ENCODE peak calls at places on chromosomes 16 and 17, in seven cellular contexts. T, I, U, G, L, J and X are unnamed samples.
A peak's percentile ranks its signal among the peaks of the same experiment; 100 is the strongest.

GRCh38 chr17:15341385-15341849 is at the start of gene TEKT3:
- DNase-seq in T (peak; percentile 85), I (peak; percentile 82), U (no peak), G (peak; percentile 95), L (peak; percentile 90), J (peak; percentile 85), X (no peak)

GRCh38 chr16:50270510-50271147 is 4.3 kb downstream of the ADCY7 start:
- DNase-seq in T (no peak), I (no peak), U (no peak), G (peak; percentile 45), L (no peak), J (peak; percentile 15), X (no peak)

GRCh38 chr16:48542966-48543365 is 67.0 kb downstream of the N4BP1 start:
- DNase-seq in T (no peak), I (no peak), U (no peak), G (peak; percentile 48), L (no peak), J (no peak), X (no peak)

GRCh38 chr16:56948234-56948633 is 13.5 kb upstream of the CETP start:
- DNase-seq in T (no peak), I (no peak), U (no peak), G (peak; percentile 43), L (no peak), J (no peak), X (no peak)

GRCh38 chr17:4566785-4567184 is 6.4 kb upstream of the GGT6 start:
- DNase-seq in T (peak; percentile 56), I (peak; percentile 66), U (peak; percentile 55), G (no peak), L (no peak), J (peak; percentile 55), X (peak; percentile 63)

GRCh38 chr17:38609280-38610031 is 3.7 kb upstream of the SRCIN1 start:
- DNase-seq in T (no peak), I (no peak), U (peak; percentile 3), G (no peak), L (no peak), J (no peak), X (no peak)

GRCh38 chr17:75571197-75571884 is 16.3 kb upstream of the MYO15B start:
- DNase-seq in T (peak; percentile 51), I (peak; percentile 26), U (peak; percentile 52), G (peak; percentile 74), L (no peak), J (peak; percentile 59), X (peak; percentile 74)

GRCh38 chr17:4199818-4200402 is 56.9 kb downstream of the CYB5D2 start:
- DNase-seq in T (no peak), I (peak; percentile 58), U (peak; percentile 46), G (no peak), L (no peak), J (no peak), X (peak; percentile 62)

GRCh38 chr16:10976663-10977062 is 32.3 kb downstream of the CLEC16A start:
- DNase-seq in T (no peak), I (no peak), U (no peak), G (peak; percentile 28), L (no peak), J (no peak), X (no peak)

GRCh38 chr16:10978846-10979446 is 34.6 kb downstream of the CLEC16A start:
- DNase-seq in T (no peak), I (no peak), U (no peak), G (no peak), L (no peak), J (no peak), X (no peak)

GRCh38 chr16:10980811-10981210 is 36.4 kb downstream of the CLEC16A start:
- DNase-seq in T (no peak), I (no peak), U (no peak), G (no peak), L (no peak), J (no peak), X (no peak)

GRCh38 chr16:10979717-10980601 is 35.6 kb downstream of the CLEC16A start:
- DNase-seq in T (peak; percentile 64), I (no peak), U (no peak), G (peak; percentile 88), L (no peak), J (peak; percentile 33), X (no peak)

GRCh38 chr16:10978124-10978523 is 33.8 kb downstream of the CLEC16A start:
- DNase-seq in T (no peak), I (no peak), U (no peak), G (no peak), L (no peak), J (no peak), X (no peak)
- TF ChIP-seq CTCF in T (no peak), I (no peak), U (no peak), G (no peak), L (no peak), J (no peak), X (no peak)

DNA sequence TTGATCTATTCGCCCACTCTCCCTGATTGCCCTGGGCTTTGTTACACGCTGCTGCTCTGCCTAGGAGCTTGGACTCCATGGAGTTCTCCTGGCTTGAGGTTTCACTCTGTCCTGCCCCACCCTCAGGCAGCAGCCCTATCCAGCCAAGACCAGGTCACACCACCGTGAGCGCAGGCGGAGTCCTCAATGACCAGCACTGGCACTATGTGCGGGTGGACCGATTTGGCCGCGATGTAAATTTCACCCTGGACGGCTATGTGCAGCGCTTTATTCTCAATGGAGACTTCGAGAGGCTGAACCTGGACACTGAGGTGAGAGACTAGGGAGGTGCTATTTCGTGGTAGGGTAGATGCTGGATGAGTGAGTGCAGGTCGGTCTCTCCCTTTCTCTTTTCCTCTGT is 3.5 kb downstream of the CNTNAP1 start:
- DNase-seq in T (no peak), I (no peak), U (no peak), G (no peak), L (no peak), J (no peak), X (no peak)
- TF ChIP-seq CTCF in T (no peak), I (no peak), U (no peak), G (no peak), L (no peak), J (no peak), X (no peak)

GRCh38 chr16:30841332-30841731 is 52.5 kb downstream of the BCL7C start:
- DNase-seq in T (no peak), I (no peak), U (no peak), G (no peak), L (no peak), J (no peak), X (no peak)

GRCh38 chr16:30837904-30838303 is 50.9 kb upstream of the ZNF629 start:
- DNase-seq in T (no peak), I (no peak), U (no peak), G (no peak), L (no peak), J (no peak), X (no peak)

GRCh38 chr16:30842971-30843370 is 50.9 kb downstream of the BCL7C start:
- DNase-seq in T (no peak), I (no peak), U (no peak), G (no peak), L (no peak), J (no peak), X (no peak)

GRCh38 chr16:30839523-30840227 is 52.7 kb upstream of the ZNF629 start:
- DNase-seq in T (peak; percentile 30), I (peak; percentile 9), U (no peak), G (no peak), L (no peak), J (no peak), X (no peak)

DNA sequence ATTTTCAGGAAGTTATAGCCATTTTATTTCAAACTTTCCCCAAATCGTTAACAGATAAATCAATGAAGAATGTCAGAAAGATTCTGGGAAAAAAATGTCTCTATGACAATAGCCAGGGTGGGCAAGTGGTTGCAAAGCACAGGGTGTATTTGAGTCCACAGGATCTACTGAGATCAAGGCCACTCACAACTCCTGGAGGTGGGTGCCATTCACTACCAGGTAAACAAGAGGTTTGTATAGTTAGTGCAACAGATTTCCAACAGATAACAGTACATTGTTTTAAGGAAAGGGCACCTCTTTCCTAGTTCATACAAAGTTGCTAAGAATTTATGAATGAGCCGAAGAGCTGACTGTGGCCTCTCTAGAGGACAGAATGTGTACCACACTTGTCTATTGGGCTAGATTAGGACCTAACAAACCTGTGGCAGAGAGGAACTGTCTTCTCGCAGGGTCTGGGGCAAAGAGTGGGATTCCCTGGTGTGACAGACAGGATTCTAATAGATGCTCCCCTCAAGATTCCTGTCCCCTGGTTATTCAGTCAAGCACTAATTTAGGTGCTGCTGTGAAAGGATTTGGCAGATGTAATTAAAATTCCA is 52.0 kb upstream of the ZNF629 start:
- DNase-seq in T (no peak), I (no peak), U (no peak), G (no peak), L (no peak), J (no peak), X (no peak)
- TF ChIP-seq CTCF in T (no peak), I (peak; percentile 23), U (no peak), G (no peak), L (no peak), J (no peak), X (no peak)

GRCh38 chr17:32914181-32914580 is 13.8 kb upstream of the TMEM98 start:
- DNase-seq in T (no peak), I (no peak), U (no peak), G (no peak), L (no peak), J (no peak), X (no peak)

GRCh38 chr17:32909787-32910369 is 18.1 kb upstream of the TMEM98 start:
- DNase-seq in T (peak; percentile 79), I (peak; percentile 96), U (peak; percentile 80), G (peak; percentile 79), L (no peak), J (peak; percentile 67), X (peak; percentile 86)

GRCh38 chr17:32913593-32913992 is 14.4 kb upstream of the TMEM98 start:
- DNase-seq in T (peak; percentile 16), I (no peak), U (no peak), G (no peak), L (no peak), J (no peak), X (no peak)

GRCh38 chr17:32910769-32911168 is 17.2 kb upstream of the TMEM98 start:
- DNase-seq in T (no peak), I (no peak), U (no peak), G (no peak), L (no peak), J (no peak), X (no peak)

DNA sequence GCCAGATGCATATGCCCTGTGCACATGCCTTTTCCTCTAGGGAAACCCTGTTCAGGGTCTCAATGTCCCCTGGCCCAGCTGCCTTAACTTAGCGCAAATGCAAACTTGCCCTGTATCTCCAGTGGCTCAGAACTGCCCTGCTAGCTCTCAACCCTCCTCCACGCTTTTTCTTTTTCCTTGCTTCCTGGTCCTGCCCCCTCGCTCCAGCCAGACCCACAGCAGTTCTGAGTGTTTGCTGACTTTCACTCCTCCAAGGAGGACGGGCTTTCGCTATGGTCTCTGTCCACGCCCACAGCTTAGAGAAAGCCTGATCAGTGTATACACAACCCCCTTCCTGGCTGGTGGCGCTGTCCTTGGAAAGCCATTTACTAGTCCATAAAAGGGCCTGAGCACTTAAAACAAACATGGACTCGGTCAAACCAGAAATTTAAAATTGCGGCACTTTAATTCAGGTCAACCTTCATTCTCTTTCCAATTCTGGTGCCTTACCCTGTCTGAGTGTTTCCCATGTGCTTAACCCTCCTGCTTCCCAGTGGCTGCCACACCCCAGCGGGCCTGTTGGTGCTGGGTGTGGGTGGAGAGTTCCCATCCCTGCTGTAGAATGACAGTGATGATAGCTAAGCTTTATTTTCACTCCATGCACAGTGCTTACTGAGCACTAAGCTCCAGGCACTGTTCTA is 15.6 kb upstream of the TMEM98 start:
- DNase-seq in T (peak; percentile 87), I (peak; percentile 85), U (no peak), G (peak; percentile 83), L (peak; percentile 37), J (peak; percentile 39), X (no peak)
- TF ChIP-seq CTCF in T (no peak), I (peak; percentile 24), U (no peak), G (no peak), L (no peak), J (peak; percentile 14), X (no peak)